ENCODE peak calls at places on chromosomes 7 and 10, in seven cellular contexts. Z is HCT116, C is neuronal stem cell, D is IMR-90, M is small intestine, R is heart left ventricle, Y is OCI-LY7. Q is an unnamed sample. For H3K36me3, the result is how much of the 10 kb centered on the place peaks cover.

GRCh38 chr7:80974396-80975358 is 55.8 kb upstream of the SEMA3C start:
- DNase-seq in Z (no peak), C (no peak), D (no peak), M (no peak), R (no peak), Y (no peak), Q (no peak)

GRCh38 chr10:12474727-12475414 is 125.5 kb downstream of the CAMK1D start:
- DNase-seq in Z (no peak), C (no peak), D (no peak), M (no peak), R (no peak), Y (no peak), Q (no peak)

GRCh38 chr10:84957427-84957826 is 629.0 kb downstream of the CCSER2 start:
- DNase-seq in Z (no peak), C (peak), D (no peak), M (no peak), R (no peak), Y (no peak), Q (no peak)

GRCh38 chr10:75651452-75651851 is 220.0 kb downstream of the LRMDA start:
- DNase-seq in Z (peak), C (no peak), D (no peak), M (peak), R (no peak), Y (no peak), Q (no peak)

GRCh38 chr10:92929896-92930295 is 81.6 kb downstream of the EXOC6 start:
- DNase-seq in Z (no peak), C (no peak), D (no peak), M (no peak), R (no peak), Y (no peak), Q (no peak)

GRCh38 chr10:86747796-86748581 is 8.4 kb upstream of the BMPR1A start:
- DNase-seq in Z (no peak), C (no peak), D (peak), M (no peak), R (no peak), Y (peak), Q (no peak)

GRCh38 chr10:29100505-29100904 is 188.4 kb upstream of the LYZL1 start:
- DNase-seq in Z (no peak), C (no peak), D (no peak), M (no peak), R (no peak), Y (no peak), Q (no peak)

GRCh38 chr7:36707922-36708321 is 16.4 kb downstream of the AOAH start:
- DNase-seq in Z (no peak), C (no peak), D (no peak), M (peak), R (no peak), Y (no peak), Q (no peak)

GRCh38 chr7:2880882-2881281 is 36.8 kb upstream of the GNA12 start:
- DNase-seq in Z (no peak), C (no peak), D (no peak), M (no peak), R (no peak), Y (no peak), Q (no peak)

GRCh38 chr7:122949186-122949585 is 46.3 kb downstream of the TAS2R16 start:
- DNase-seq in Z (no peak), C (no peak), D (no peak), M (no peak), R (no peak), Y (no peak), Q (no peak)

GRCh38 chr10:92027141-92027540 is 103.6 kb downstream of the BTAF1 start:
- DNase-seq in Z (no peak), C (no peak), D (peak), M (no peak), R (no peak), Y (no peak), Q (no peak)

GRCh38 chr7:102322202-102322715 is 34.0 kb downstream of the SPDYE6 start:
- DNase-seq in Z (no peak), C (no peak), D (no peak), M (no peak), R (no peak), Y (no peak), Q (no peak)

GRCh38 chr10:107859065-107859464 is 694.6 kb upstream of the SORCS1 start:
- DNase-seq in Z (no peak), C (no peak), D (no peak), M (no peak), R (no peak), Y (no peak), Q (no peak)

GRCh38 chr10:5284311-5285057 is 80.3 kb upstream of the UCN3 start:
- DNase-seq in Z (no peak), C (no peak), D (peak), M (no peak), R (no peak), Y (no peak), Q (no peak)

GRCh38 chr7:68800316-68800715 is 798.0 kb upstream of the AUTS2 start:
- DNase-seq in Z (no peak), C (no peak), D (no peak), M (no peak), R (no peak), Y (no peak), Q (no peak)

GRCh38 chr7:51316666-51317581 is at the start of gene COBL:
- DNase-seq in Z (no peak), C (peak), D (no peak), M (peak), R (no peak), Y (no peak), Q (peak)

GRCh38 chr7:116610210-116610609 is 61.8 kb upstream of the MET start:
- DNase-seq in Z (no peak), C (no peak), D (peak), M (no peak), R (no peak), Y (no peak), Q (no peak)

GRCh38 chr10:48639646-48640045 is 34.8 kb upstream of the ARHGAP22 start:
- DNase-seq in Z (no peak), C (no peak), D (no peak), M (no peak), R (no peak), Y (no peak), Q (no peak)

GRCh38 chr10:14039968-14040668 is 290.6 kb downstream of the FRMD4A start:
- DNase-seq in Z (no peak), C (no peak), D (peak), M (no peak), R (no peak), Y (no peak), Q (peak)

GRCh38 chr10:102612964-102613275 is 31.4 kb upstream of the TRIM8 start:
- DNase-seq in Z (no peak), C (no peak), D (no peak), M (no peak), R (no peak), Y (no peak), Q (no peak)

GRCh38 chr10:33609546-33609945 is 275.1 kb upstream of the NRP1 start:
- DNase-seq in Z (no peak), C (no peak), D (no peak), M (no peak), R (no peak), Y (no peak), Q (no peak)

GRCh38 chr10:103227416-103227815 is 18.3 kb upstream of the RPEL1 start:
- DNase-seq in Z (no peak), C (no peak), D (peak), M (peak), R (no peak), Y (no peak), Q (no peak)

GRCh38 chr10:99859585-99859984 is 77.1 kb downstream of the ABCC2 start:
- DNase-seq in Z (peak), C (no peak), D (no peak), M (no peak), R (no peak), Y (peak), Q (peak)

GRCh38 chr7:2470204-2471021 is 5.8 kb downstream of the GRIFIN start:
- DNase-seq in Z (no peak), C (no peak), D (no peak), M (no peak), R (no peak), Y (no peak), Q (no peak)

GRCh38 chr7:118855290-118855689 is 630.8 kb downstream of the ANKRD7 start:
- DNase-seq in Z (no peak), C (no peak), D (no peak), M (no peak), R (no peak), Y (no peak), Q (no peak)

GRCh38 chr10:96673318-96674099 is 46.8 kb downstream of the PIK3AP1 start:
- DNase-seq in Z (no peak), C (no peak), D (peak), M (peak), R (no peak), Y (peak), Q (peak)

GRCh38 chr7:3949226-3949625 is 648.2 kb downstream of the SDK1 start:
- DNase-seq in Z (no peak), C (no peak), D (peak), M (no peak), R (no peak), Y (no peak), Q (no peak)

GRCh38 chr10:125983161-125983560 is 86.8 kb downstream of the FANK1 start:
- DNase-seq in Z (no peak), C (no peak), D (no peak), M (no peak), R (no peak), Y (no peak), Q (no peak)

GRCh38 chr7:44043902-44044301 is 600 bp upstream of the DBNL start:
- DNase-seq in Z (no peak), C (no peak), D (no peak), M (no peak), R (no peak), Y (no peak), Q (no peak)

GRCh38 chr7:149354119-149354518 is 92.1 kb downstream of the ZNF783 start:
- DNase-seq in Z (no peak), C (no peak), D (no peak), M (no peak), R (no peak), Y (no peak), Q (no peak)

GRCh38 chr10:71516890-71517289 is 120.2 kb downstream of the CDH23 start:
- DNase-seq in Z (no peak), C (no peak), D (no peak), M (no peak), R (no peak), Y (no peak), Q (no peak)

GRCh38 chr7:135616136-135616535 is 46.2 kb upstream of the STMP1 start:
- DNase-seq in Z (no peak), C (no peak), D (peak), M (no peak), R (no peak), Y (no peak), Q (no peak)

GRCh38 chr10:71933651-71934050 is 30.5 kb upstream of the CHST3 start:
- DNase-seq in Z (no peak), C (no peak), D (no peak), M (no peak), R (no peak), Y (no peak), Q (no peak)

GRCh38 chr7:86942995-86943394 is 116.5 kb downstream of the ELAPOR2 start:
- DNase-seq in Z (no peak), C (no peak), D (no peak), M (no peak), R (no peak), Y (no peak), Q (no peak)

GRCh38 chr7:4734587-4735365 is 40.6 kb upstream of the AP5Z1 start:
- DNase-seq in Z (no peak), C (no peak), D (no peak), M (no peak), R (no peak), Y (no peak), Q (no peak)

GRCh38 chr10:117543245-117543998 is 876 bp downstream of the EMX2 start:
- DNase-seq in Z (no peak), C (peak), D (no peak), M (no peak), R (no peak), Y (no peak), Q (no peak)

GRCh38 chr7:94701555-94701973 is 45.6 kb upstream of the SGCE start:
- DNase-seq in Z (peak), C (peak), D (peak), M (no peak), R (no peak), Y (no peak), Q (no peak)

DNA sequence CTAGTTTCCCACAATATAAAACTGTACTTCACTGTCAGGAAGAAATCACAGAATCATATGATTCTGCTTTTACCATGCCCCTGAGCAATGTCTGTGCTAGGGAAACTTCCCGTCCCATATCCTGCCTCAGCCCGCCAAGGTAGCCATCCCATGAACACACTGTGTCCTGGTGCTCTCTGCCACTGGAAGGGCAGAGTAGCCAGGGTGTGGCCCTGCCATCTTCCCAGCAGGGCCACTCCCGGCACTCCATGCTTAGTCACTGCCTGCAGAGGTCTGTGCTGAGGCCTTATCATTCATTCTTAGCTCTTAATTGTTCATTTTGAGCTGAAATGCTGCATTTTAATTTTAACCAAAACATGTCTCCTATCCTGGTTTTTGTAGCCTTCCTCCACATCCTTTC is 31.8 kb downstream of the AP3M1 start:
- DNase-seq in Z (peak), C (no peak), D (no peak), M (peak), R (no peak), Y (no peak), Q (no peak)
- H3K36me3 ChIP-seq in Z (half or more), C (under half), D (half or more), M (under half), R (under half), Y (half or more), Q (under half)

GRCh38 chr7:157433628-157434027 is 96.8 kb downstream of the DNAJB6 start:
- DNase-seq in Z (no peak), C (no peak), D (no peak), M (no peak), R (no peak), Y (no peak), Q (no peak)

GRCh38 chr7:157434231-157434630 is 97.4 kb downstream of the DNAJB6 start:
- DNase-seq in Z (no peak), C (no peak), D (no peak), M (no peak), R (no peak), Y (no peak), Q (no peak)

GRCh38 chr7:157432541-157432956 is 95.7 kb downstream of the DNAJB6 start:
- DNase-seq in Z (peak), C (peak), D (peak), M (peak), R (no peak), Y (no peak), Q (peak)

GRCh38 chr7:157431951-157432540 is 95.2 kb downstream of the DNAJB6 start:
- DNase-seq in Z (no peak), C (no peak), D (no peak), M (no peak), R (no peak), Y (no peak), Q (no peak)

DNA sequence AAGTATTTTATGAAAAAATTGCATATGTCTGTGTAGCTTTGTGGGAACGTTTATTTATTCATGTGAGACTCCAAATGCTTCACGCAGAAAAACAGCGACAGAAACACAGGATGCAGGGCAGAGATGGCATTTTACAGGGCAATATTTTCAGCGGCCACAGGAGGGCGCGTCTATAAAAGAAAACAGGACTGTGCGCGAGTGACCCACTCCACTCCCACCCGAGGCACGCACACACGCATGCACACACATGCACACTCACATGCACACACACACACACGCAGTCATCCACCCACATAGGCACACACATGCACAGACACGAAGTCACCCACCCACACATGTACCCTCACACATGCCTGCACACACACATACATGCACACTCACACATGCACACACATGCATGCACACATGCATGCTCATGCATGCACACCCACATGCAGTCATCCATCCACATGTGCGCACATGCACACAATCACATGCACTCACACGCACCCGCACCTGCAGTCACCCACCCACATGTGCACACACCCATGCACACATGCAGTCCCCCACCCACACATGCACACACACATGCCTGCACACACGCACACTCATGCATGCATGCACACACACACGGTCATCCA is 96.3 kb downstream of the DNAJB6 start:
- DNase-seq in Z (no peak), C (peak), D (peak), M (peak), R (no peak), Y (peak), Q (peak)
- H3K4me3 ChIP-seq in Z (peak), C (peak), D (peak), M (no peak), R (peak), Y (no peak), Q (no peak)

DNA sequence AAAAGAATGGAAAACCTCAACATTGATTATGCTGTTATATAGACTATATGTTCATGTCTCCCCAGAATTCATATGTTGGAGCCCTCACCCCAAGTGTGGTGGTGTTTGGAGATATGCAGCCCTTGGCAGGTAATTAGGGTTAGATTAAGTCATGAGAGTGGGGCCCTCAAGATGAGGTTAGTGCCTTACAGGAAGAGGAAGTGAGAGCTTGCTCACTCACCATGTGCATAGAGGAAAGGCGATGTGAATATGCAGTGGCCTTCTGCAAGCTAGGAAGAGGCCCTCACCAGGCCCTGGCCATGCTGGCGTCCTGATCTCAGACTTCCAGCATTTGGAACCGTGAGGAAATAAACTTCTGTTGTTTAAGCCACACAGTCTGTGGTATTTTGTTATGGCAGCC is 14.8 kb downstream of the ZNF33A start:
- DNase-seq in Z (no peak), C (no peak), D (no peak), M (no peak), R (no peak), Y (peak), Q (no peak)
- H3K36me3 ChIP-seq in Z (under half), C (under half), D (under half), M (under half), R (under half), Y (half or more), Q (under half)

DNA sequence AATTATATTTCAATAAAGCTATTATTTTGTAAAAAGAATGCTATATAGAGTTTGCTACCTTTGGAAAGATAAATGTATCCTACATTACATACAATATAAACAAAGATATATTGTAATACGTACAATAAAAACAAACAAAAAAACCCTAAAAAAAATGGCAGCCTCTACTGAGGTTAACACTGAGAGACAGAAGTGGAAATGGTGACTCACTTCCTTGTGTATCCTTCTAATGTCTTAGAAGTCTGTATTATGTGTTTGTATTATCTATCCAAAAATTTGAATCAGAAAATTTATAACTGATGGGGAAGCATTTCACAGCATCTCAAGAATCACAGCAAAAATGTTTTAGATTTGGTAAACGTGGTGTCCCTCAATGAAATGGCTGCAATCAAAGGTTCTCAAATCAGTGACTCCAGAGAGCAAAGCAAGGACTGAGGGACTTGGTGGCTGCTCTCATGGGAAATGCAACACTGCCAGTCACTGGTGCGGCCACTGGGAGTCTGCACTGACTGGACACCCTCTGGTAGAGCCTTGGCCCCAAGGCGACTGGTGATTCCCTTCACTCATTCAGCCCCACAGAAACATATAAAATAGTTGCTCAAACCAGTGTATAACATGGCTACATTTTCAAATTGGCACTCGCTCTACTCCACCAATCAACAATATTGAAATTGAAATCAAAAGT is 53.8 kb downstream of the PANK1 start:
- DNase-seq in Z (no peak), C (no peak), D (peak), M (no peak), R (peak), Y (no peak), Q (peak)
- H3K4me3 ChIP-seq in Z (no peak), C (no peak), D (no peak), M (no peak), R (no peak), Y (no peak), Q (no peak)

DNA sequence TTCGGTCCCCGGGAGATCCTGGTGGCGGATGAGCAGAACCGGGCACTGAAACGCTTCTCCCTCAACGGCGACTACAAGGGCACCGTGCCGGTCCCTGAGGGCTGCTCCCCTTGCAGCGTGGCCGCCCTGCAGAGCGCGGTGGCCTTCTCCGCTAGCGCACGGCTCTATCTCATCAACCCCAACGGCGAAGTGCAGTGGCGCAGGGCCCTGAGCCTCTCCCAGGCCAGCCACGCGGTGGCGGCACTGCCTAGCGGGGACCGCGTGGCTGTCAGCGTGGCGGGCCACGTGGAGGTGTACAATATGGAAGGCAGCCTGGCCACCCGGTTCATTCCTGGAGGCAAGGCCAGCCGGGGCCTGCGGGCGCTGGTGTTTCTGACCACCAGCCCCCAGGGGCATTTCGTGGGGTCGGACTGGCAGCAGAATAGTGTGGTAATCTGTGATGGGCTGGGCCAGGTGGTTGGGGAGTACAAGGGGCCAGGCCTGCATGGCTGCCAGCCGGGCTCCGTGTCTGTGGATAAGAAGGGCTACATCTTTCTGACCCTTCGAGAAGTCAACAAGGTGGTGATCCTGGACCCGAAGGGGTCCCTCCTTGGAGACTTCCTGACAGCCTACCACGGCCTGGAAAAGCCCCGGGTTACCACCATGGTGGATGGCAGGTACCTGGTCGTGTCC is 3.7 kb downstream of the TRIM56 start:
- DNase-seq in Z (no peak), C (no peak), D (no peak), M (no peak), R (no peak), Y (no peak), Q (no peak)
- H3K36me3 ChIP-seq in Z (under half), C (under half), D (under half), M (under half), R (under half), Y (under half), Q (under half)